ENCODE peak calls at places on chromosomes 13 and 19, in four cellular contexts. One of them, this sample, is unnamed.
A peak's percentile ranks its signal among the peaks of the same experiment; 100 is the strongest.

GRCh38 chr13:27830010-27830409 is 37.7 kb downstream of the GSX1 start:
- DNase-seq in NCI-H1417: peak; percentile 35
- DNase-seq in stimulated activated CD8-positive, alpha-beta memory T cell treated with anti-CD3 and anti-CD28 coated beads, Interleukin-15, amount 100 ng/mL, for 48 hours: peak; percentile 37
- DNase-seq in neural crest cell: peak; percentile 67
- DNase-seq in this sample: peak; percentile 14

GRCh38 chr13:89568276-89568675 is 1779.2 kb upstream of the MIR17HG start:
- DNase-seq in NCI-H1417: no peak
- DNase-seq in stimulated activated CD8-positive, alpha-beta memory T cell treated with anti-CD3 and anti-CD28 coated beads, Interleukin-15, amount 100 ng/mL, for 48 hours: no peak
- DNase-seq in neural crest cell: no peak
- DNase-seq in this sample: no peak

GRCh38 chr19:13211426-13212308 is 61.5 kb downstream of the IER2 start:
- DNase-seq in neural crest cell: no peak
- DNase-seq in NCI-H1417: no peak
- DNase-seq in stimulated activated CD8-positive, alpha-beta memory T cell treated with anti-CD3 and anti-CD28 coated beads, Interleukin-15, amount 100 ng/mL, for 48 hours: no peak
- DNase-seq in this sample: no peak

GRCh38 chr19:51595776-51596175 is 24.7 kb downstream of the ZNF175 start:
- DNase-seq in NCI-H1417: no peak
- DNase-seq in neural crest cell: no peak
- DNase-seq in stimulated activated CD8-positive, alpha-beta memory T cell treated with anti-CD3 and anti-CD28 coated beads, Interleukin-15, amount 100 ng/mL, for 48 hours: no peak
- DNase-seq in this sample: no peak

GRCh38 chr13:99911069-99911964 is 60.2 kb downstream of the ZIC5 start:
- DNase-seq in stimulated activated CD8-positive, alpha-beta memory T cell treated with anti-CD3 and anti-CD28 coated beads, Interleukin-15, amount 100 ng/mL, for 48 hours: no peak
- DNase-seq in neural crest cell: no peak
- DNase-seq in NCI-H1417: peak; percentile 91
- DNase-seq in this sample: no peak

GRCh38 chr13:59494560-59494970 is 669.2 kb downstream of the DIAPH3 start:
- DNase-seq in neural crest cell: no peak
- DNase-seq in stimulated activated CD8-positive, alpha-beta memory T cell treated with anti-CD3 and anti-CD28 coated beads, Interleukin-15, amount 100 ng/mL, for 48 hours: no peak
- DNase-seq in NCI-H1417: no peak
- DNase-seq in this sample: no peak

GRCh38 chr19:13962738-13963602 is 10.7 kb downstream of the DCAF15 start:
- DNase-seq in neural crest cell: no peak
- DNase-seq in stimulated activated CD8-positive, alpha-beta memory T cell treated with anti-CD3 and anti-CD28 coated beads, Interleukin-15, amount 100 ng/mL, for 48 hours: no peak
- DNase-seq in NCI-H1417: no peak
- DNase-seq in this sample: no peak

GRCh38 chr19:36719687-36720556 is 32.5 kb downstream of the ZNF567 start:
- DNase-seq in neural crest cell: no peak
- DNase-seq in NCI-H1417: no peak
- DNase-seq in stimulated activated CD8-positive, alpha-beta memory T cell treated with anti-CD3 and anti-CD28 coated beads, Interleukin-15, amount 100 ng/mL, for 48 hours: no peak
- DNase-seq in this sample: no peak

GRCh38 chr19:4144666-4145261 is 8.7 kb upstream of the CREB3L3 start:
- DNase-seq in neural crest cell: no peak
- DNase-seq in NCI-H1417: no peak
- DNase-seq in stimulated activated CD8-positive, alpha-beta memory T cell treated with anti-CD3 and anti-CD28 coated beads, Interleukin-15, amount 100 ng/mL, for 48 hours: no peak
- DNase-seq in this sample: no peak

GRCh38 chr19:9672893-9673292 is 2.0 kb downstream of the ZNF562 start:
- DNase-seq in neural crest cell: no peak
- DNase-seq in NCI-H1417: no peak
- DNase-seq in stimulated activated CD8-positive, alpha-beta memory T cell treated with anti-CD3 and anti-CD28 coated beads, Interleukin-15, amount 100 ng/mL, for 48 hours: no peak
- DNase-seq in this sample: no peak

GRCh38 chr13:113176292-113176691 is 17.8 kb downstream of the PROZ start:
- DNase-seq in stimulated activated CD8-positive, alpha-beta memory T cell treated with anti-CD3 and anti-CD28 coated beads, Interleukin-15, amount 100 ng/mL, for 48 hours: no peak
- DNase-seq in neural crest cell: no peak
- DNase-seq in NCI-H1417: no peak
- DNase-seq in this sample: no peak

GRCh38 chr19:14039181-14039580 is 7.6 kb downstream of the IL27RA start:
- DNase-seq in NCI-H1417: no peak
- DNase-seq in stimulated activated CD8-positive, alpha-beta memory T cell treated with anti-CD3 and anti-CD28 coated beads, Interleukin-15, amount 100 ng/mL, for 48 hours: no peak
- DNase-seq in neural crest cell: no peak
- DNase-seq in this sample: no peak

GRCh38 chr19:34994643-34995471 is 5.3 kb upstream of the GRAMD1A start:
- DNase-seq in stimulated activated CD8-positive, alpha-beta memory T cell treated with anti-CD3 and anti-CD28 coated beads, Interleukin-15, amount 100 ng/mL, for 48 hours: no peak
- DNase-seq in NCI-H1417: no peak
- DNase-seq in neural crest cell: no peak
- DNase-seq in this sample: no peak

GRCh38 chr19:3509566-3509989 is 3.5 kb downstream of the FZR1 start:
- DNase-seq in stimulated activated CD8-positive, alpha-beta memory T cell treated with anti-CD3 and anti-CD28 coated beads, Interleukin-15, amount 100 ng/mL, for 48 hours: peak; percentile 41
- DNase-seq in neural crest cell: no peak
- DNase-seq in NCI-H1417: no peak
- DNase-seq in this sample: no peak

GRCh38 chr13:36696410-36696809 is 22.6 kb downstream of the SERTM1 start:
- DNase-seq in NCI-H1417: no peak
- DNase-seq in neural crest cell: no peak
- DNase-seq in stimulated activated CD8-positive, alpha-beta memory T cell treated with anti-CD3 and anti-CD28 coated beads, Interleukin-15, amount 100 ng/mL, for 48 hours: no peak
- DNase-seq in this sample: no peak

GRCh38 chr13:113875829-113876228 is 12.0 kb upstream of the GAS6 start:
- DNase-seq in NCI-H1417: no peak
- DNase-seq in stimulated activated CD8-positive, alpha-beta memory T cell treated with anti-CD3 and anti-CD28 coated beads, Interleukin-15, amount 100 ng/mL, for 48 hours: no peak
- DNase-seq in neural crest cell: no peak
- DNase-seq in this sample: no peak

GRCh38 chr13:32228330-32229041 is 86.7 kb downstream of the ZAR1L start:
- DNase-seq in NCI-H1417: no peak
- DNase-seq in neural crest cell: no peak
- DNase-seq in stimulated activated CD8-positive, alpha-beta memory T cell treated with anti-CD3 and anti-CD28 coated beads, Interleukin-15, amount 100 ng/mL, for 48 hours: no peak
- DNase-seq in this sample: no peak

GRCh38 chr13:45473627-45474026 is 8.9 kb downstream of the COG3 start:
- DNase-seq in NCI-H1417: no peak
- DNase-seq in stimulated activated CD8-positive, alpha-beta memory T cell treated with anti-CD3 and anti-CD28 coated beads, Interleukin-15, amount 100 ng/mL, for 48 hours: no peak
- DNase-seq in neural crest cell: no peak
- DNase-seq in this sample: no peak

GRCh38 chr19:648305-648704 is 8.6 kb downstream of the FGF22 start:
- DNase-seq in stimulated activated CD8-positive, alpha-beta memory T cell treated with anti-CD3 and anti-CD28 coated beads, Interleukin-15, amount 100 ng/mL, for 48 hours: no peak
- DNase-seq in neural crest cell: no peak
- DNase-seq in NCI-H1417: no peak
- DNase-seq in this sample: no peak

GRCh38 chr13:20175406-20175794 is 14.5 kb upstream of the GJA3 start:
- DNase-seq in NCI-H1417: no peak
- DNase-seq in neural crest cell: no peak
- DNase-seq in stimulated activated CD8-positive, alpha-beta memory T cell treated with anti-CD3 and anti-CD28 coated beads, Interleukin-15, amount 100 ng/mL, for 48 hours: no peak
- DNase-seq in this sample: no peak

GRCh38 chr19:17075860-17076538 is 422 bp downstream of the MYO9B start:
- DNase-seq in stimulated activated CD8-positive, alpha-beta memory T cell treated with anti-CD3 and anti-CD28 coated beads, Interleukin-15, amount 100 ng/mL, for 48 hours: peak; percentile 31
- DNase-seq in neural crest cell: no peak
- DNase-seq in NCI-H1417: no peak
- DNase-seq in this sample: no peak

GRCh38 chr19:24033962-24034342 is 53.0 kb upstream of the ZNF254 start:
- DNase-seq in NCI-H1417: peak; percentile 37
- DNase-seq in neural crest cell: peak; percentile 20
- DNase-seq in stimulated activated CD8-positive, alpha-beta memory T cell treated with anti-CD3 and anti-CD28 coated beads, Interleukin-15, amount 100 ng/mL, for 48 hours: peak; percentile 6
- DNase-seq in this sample: no peak